ENCODE peak calls at places on chromosomes 2 and 18, in six cellular contexts. T is IMR-90, Z is neuronal stem cell, O is H9, Y is mesendoderm, E is H1. A is an unnamed sample.

GRCh38 chr2:195967336-195967735 is 101.3 kb downstream of the DNAH7 start:
- DNase-seq in T (no peak), Z (no peak), O (no peak), Y (no peak), E (no peak), A (peak)

GRCh38 chr2:143823856-143824255 is 694.6 kb downstream of the ARHGAP15 start:
- DNase-seq in T (no peak), Z (no peak), O (no peak), Y (no peak), E (no peak), A (no peak)

GRCh38 chr2:229160180-229160579 is 110.9 kb downstream of the PID1 start:
- DNase-seq in T (no peak), Z (no peak), O (no peak), Y (no peak), E (no peak), A (no peak)

GRCh38 chr2:231684314-231685223 is 23.8 kb upstream of the PTMA start:
- DNase-seq in T (no peak), Z (no peak), O (peak), Y (no peak), E (no peak), A (no peak)

GRCh38 chr2:103959174-103960125 is 894.5 kb upstream of the POU3F3 start:
- DNase-seq in T (no peak), Z (peak), O (peak), Y (peak), E (peak), A (no peak)

GRCh38 chr2:23498941-23499340 is 114.0 kb downstream of the KLHL29 start:
- DNase-seq in T (peak), Z (no peak), O (no peak), Y (no peak), E (no peak), A (no peak)

GRCh38 chr2:108588070-108588668 is 53.9 kb downstream of the LIMS1 start:
- DNase-seq in T (no peak), Z (no peak), O (no peak), Y (no peak), E (no peak), A (no peak)

GRCh38 chr2:19664651-19665050 is 237.1 kb downstream of the TTC32 start:
- DNase-seq in T (no peak), Z (no peak), O (no peak), Y (no peak), E (no peak), A (no peak)

GRCh38 chr2:228545041-228545440 is 363.6 kb upstream of the SPHKAP start:
- DNase-seq in T (peak), Z (no peak), O (no peak), Y (peak), E (no peak), A (no peak)

GRCh38 chr2:154489271-154489858 is 209.1 kb upstream of the KCNJ3 start:
- DNase-seq in T (no peak), Z (no peak), O (no peak), Y (no peak), E (no peak), A (no peak)

GRCh38 chr2:232628466-232629200 is 4.8 kb upstream of the EFHD1 start:
- DNase-seq in T (no peak), Z (no peak), O (no peak), Y (no peak), E (no peak), A (no peak)

GRCh38 chr2:69789762-69790600 is 39.5 kb upstream of the GMCL1 start:
- DNase-seq in T (peak), Z (no peak), O (no peak), Y (peak), E (no peak), A (peak)

GRCh38 chr2:69786105-69786504 is 43.4 kb upstream of the GMCL1 start:
- DNase-seq in T (no peak), Z (no peak), O (no peak), Y (no peak), E (no peak), A (no peak)

GRCh38 chr2:69790601-69790959 is 38.9 kb upstream of the GMCL1 start:
- DNase-seq in T (no peak), Z (no peak), O (no peak), Y (no peak), E (no peak), A (no peak)

GRCh38 chr2:69789129-69789528 is 40.3 kb upstream of the GMCL1 start:
- DNase-seq in T (peak), Z (no peak), O (peak), Y (peak), E (peak), A (peak)

DNA sequence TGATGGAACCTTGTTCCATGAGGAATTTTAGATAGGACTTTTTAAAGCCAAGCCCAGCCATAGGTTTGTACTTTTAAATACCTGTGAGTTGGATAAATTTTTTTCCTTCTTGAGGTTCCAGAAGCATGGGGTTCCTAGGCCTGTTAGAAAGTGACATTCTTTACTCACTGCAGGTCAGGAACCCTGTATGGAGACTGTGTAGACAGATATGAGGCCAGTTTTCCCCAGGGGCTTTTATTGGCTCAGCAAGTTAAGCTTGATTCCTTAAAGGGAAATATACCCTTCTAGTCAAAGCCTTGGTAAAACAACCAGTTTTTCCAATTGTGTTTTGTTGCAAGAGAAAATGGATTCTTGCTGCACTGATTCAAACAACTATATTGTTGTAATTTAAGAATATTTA is 38.4 kb upstream of the GMCL1 start:
- DNase-seq in T (no peak), Z (no peak), O (no peak), Y (no peak), E (no peak), A (peak)
- H3K4me2 ChIP-seq in T (no peak), Z (no peak), O (no peak), Y (no peak), E (no peak), A (peak)

DNA sequence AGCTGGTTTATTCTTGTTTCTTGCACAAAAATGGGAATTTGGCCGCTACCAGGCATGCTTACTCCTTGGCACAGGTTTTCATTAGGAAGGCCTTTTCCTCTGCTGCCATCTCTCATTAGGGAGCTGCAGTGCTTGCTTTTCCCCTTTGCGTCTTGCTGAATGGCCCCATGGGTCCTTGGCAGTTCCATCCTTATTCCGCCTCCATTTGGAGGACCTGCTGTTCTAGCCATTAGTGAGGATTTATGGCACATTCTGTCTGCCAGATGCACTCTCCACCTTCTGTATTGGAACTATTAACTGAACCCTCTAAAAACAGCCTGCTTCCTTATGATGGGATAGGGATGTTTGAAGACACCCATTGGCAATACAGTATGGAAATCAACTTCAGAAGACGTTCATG is 103.5 kb upstream of the NOSTRIN start:
- DNase-seq in T (no peak), Z (no peak), O (no peak), Y (no peak), E (no peak), A (no peak)
- H2BK15ac ChIP-seq in T (no peak), Z (no peak), O (no peak), Y (no peak), E (no peak), A (no peak)

GRCh38 chr2:47048801-47049480 is 106.2 kb downstream of the STPG4 start:
- DNase-seq in T (no peak), Z (no peak), O (no peak), Y (no peak), E (no peak), A (no peak)

GRCh38 chr2:47050021-47050760 is 104.9 kb downstream of the STPG4 start:
- DNase-seq in T (no peak), Z (no peak), O (no peak), Y (no peak), E (no peak), A (no peak)

GRCh38 chr2:47050762-47051161 is 104.3 kb downstream of the STPG4 start:
- DNase-seq in T (no peak), Z (no peak), O (no peak), Y (no peak), E (no peak), A (no peak)

GRCh38 chr2:47051562-47051961 is 103.5 kb downstream of the STPG4 start:
- DNase-seq in T (no peak), Z (no peak), O (no peak), Y (no peak), E (no peak), A (no peak)

DNA sequence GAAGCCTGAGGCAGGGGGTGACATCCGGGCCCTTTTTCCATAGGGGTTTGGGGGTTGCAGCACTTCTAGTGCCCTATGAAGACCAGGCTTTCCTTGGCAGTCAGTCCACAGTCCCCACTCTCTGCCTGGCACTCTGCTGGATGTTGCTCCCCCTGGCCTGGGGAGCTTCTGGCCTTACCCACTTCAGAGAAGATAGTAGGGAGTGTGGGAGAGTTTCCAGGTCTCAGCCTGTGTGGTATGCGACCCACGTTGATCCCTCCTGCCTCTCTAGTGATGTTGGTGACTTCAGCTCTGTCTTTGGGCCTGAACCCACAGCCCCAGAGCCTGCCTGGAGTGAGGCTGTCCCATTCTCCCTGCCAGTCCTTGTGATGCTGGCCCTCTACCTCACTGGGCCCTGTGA is 105.6 kb downstream of the STPG4 start:
- DNase-seq in T (no peak), Z (no peak), O (no peak), Y (no peak), E (no peak), A (no peak)
- H3K4me2 ChIP-seq in T (no peak), Z (no peak), O (no peak), Y (no peak), E (no peak), A (no peak)

GRCh38 chr2:86290596-86291327 is 46.7 kb downstream of the REEP1 start:
- DNase-seq in T (no peak), Z (no peak), O (no peak), Y (peak), E (no peak), A (peak)

GRCh38 chr2:86295071-86295470 is 42.4 kb downstream of the REEP1 start:
- DNase-seq in T (no peak), Z (no peak), O (no peak), Y (no peak), E (no peak), A (no peak)

GRCh38 chr2:86293612-86294011 is 43.8 kb downstream of the REEP1 start:
- DNase-seq in T (no peak), Z (no peak), O (no peak), Y (no peak), E (no peak), A (no peak)

GRCh38 chr2:86292571-86293515 is 44.6 kb downstream of the REEP1 start:
- DNase-seq in T (no peak), Z (no peak), O (no peak), Y (no peak), E (no peak), A (no peak)

DNA sequence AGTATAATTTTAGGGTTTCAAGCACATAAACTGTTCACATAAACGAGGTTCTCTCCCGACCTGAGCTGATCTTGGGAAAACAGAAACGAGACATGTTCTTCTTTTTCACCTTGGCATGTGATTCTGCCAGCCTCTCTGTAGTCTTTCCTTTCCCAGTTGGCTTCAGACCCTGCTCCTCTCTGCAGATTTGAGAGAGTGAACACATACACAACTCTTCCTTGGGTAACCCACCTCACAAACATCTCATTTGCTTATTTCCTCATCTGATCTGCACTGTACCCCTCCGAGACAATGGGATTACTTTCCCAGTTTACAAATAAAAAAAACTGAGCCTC is 46.1 kb downstream of the REEP1 start:
- DNase-seq in T (no peak), Z (no peak), O (no peak), Y (no peak), E (no peak), A (no peak)
- H2BK15ac ChIP-seq in T (no peak), Z (no peak), O (no peak), Y (no peak), E (no peak), A (no peak)

DNA sequence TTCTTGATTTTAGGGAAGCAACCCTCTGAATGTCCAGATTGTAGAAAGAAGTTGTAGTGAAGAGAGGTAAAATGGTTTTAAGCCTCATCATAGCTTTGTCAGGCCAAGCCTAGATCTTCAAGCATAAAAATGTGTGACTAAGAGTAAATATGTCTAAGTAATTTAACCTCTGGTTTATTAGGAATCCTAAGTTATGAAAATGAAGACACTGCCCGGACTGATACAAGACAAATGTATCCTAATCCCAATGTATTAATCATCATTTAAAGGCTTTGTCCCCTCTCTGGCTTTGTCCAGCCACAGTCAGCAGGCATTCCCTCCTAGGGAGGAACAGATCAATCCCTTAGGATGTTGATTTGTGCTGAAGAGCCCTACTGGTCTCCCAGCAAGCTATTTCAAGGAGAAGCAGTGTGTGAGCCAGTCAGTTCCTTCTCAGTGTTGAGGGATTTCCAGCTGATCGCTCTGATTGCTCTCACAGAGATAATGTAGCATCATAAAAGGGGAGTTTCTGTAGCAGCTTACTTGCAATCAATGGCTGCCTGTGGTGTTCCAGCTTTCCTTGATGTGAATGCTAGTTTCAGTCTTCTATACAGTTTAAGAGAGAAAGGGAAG is 796.1 kb downstream of the EPHA4 start:
- DNase-seq in T (peak), Z (no peak), O (no peak), Y (peak), E (no peak), A (no peak)
- H3K4me2 ChIP-seq in T (no peak), Z (no peak), O (no peak), Y (no peak), E (no peak), A (no peak)

DNA sequence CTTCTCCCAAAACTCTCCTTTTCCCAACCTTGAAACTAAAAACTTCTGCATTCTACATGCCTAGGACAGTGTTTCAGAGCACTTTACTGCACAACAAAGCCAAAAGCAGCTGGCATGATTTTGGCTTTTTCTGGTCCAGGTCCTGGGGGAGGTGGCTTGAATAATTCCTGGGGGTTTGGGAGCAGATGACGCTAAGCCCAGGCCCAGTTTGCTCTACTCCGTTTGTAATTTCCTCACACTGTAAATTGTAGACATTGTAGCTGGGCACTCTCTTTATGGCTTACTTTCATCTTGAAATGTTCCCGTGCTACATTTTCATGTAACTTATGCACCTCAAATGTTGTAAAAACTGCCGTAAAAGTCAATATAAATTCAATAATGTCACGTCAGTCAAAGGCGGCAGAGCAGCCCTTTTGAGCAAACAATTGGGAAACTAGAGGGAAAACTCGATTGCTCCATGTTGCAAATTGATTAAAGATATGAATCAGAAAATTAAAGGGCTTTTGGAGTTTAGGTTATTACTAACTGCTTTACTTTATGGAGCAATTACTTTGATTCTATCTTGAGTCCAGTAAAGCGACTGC is 373.2 kb upstream of the SLC14A2 start:
- DNase-seq in T (no peak), Z (no peak), O (no peak), Y (no peak), E (no peak), A (no peak)
- H2BK15ac ChIP-seq in T (no peak), Z (no peak), O (no peak), Y (no peak), E (no peak), A (no peak)

GRCh38 chr2:56347881-56348280 is 164.1 kb downstream of the CCDC85A start:
- DNase-seq in T (no peak), Z (no peak), O (no peak), Y (no peak), E (no peak), A (no peak)
- H3K4me2 ChIP-seq in T (no peak), Z (no peak), O (no peak), Y (no peak), E (no peak), A (no peak)

DNA sequence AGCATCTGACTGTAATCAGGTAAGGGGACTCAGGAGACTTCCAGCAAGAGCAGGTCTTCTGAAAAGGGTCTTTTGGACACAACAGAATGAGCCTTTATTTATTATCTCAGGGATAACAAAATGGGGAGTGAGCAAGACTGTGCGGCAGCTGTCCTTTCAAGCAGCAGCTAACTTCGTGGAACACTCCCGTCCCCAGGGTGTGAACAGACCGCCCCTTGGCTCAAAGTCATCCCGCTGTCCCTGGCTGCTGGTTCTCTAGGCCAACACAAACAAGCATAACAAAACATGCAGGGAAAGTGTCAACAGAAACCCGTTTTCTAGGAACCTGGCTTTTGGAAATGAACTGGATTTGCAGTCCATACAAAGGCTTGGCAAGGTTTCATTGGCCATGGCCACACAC is 787.9 kb upstream of the FANCL start:
- DNase-seq in T (no peak), Z (no peak), O (no peak), Y (no peak), E (no peak), A (no peak)
- H2BK15ac ChIP-seq in T (no peak), Z (no peak), O (no peak), Y (no peak), E (no peak), A (no peak)

DNA sequence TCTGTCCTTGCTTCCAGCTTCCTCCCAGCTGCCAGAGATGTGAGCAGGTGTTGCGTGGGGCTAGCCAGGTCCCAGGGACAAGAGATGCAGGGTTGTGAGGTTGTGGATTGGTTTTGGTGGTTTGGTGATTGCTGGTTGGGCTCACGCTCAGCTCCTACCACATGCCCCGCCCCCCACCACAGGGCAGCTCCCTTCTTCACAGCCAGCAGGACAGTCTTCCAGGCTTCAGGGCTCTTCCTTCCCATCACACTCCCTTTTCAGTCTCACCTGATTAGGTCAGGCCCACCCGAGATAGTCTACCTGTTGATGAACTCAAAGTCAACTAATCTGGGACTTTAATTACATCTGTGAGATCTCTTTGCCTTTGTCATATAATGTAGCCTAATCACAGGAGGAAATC is 52.0 kb upstream of the GLI2 start:
- DNase-seq in T (no peak), Z (no peak), O (no peak), Y (no peak), E (no peak), A (no peak)
- H3K4me2 ChIP-seq in T (peak), Z (no peak), O (no peak), Y (no peak), E (no peak), A (no peak)

DNA sequence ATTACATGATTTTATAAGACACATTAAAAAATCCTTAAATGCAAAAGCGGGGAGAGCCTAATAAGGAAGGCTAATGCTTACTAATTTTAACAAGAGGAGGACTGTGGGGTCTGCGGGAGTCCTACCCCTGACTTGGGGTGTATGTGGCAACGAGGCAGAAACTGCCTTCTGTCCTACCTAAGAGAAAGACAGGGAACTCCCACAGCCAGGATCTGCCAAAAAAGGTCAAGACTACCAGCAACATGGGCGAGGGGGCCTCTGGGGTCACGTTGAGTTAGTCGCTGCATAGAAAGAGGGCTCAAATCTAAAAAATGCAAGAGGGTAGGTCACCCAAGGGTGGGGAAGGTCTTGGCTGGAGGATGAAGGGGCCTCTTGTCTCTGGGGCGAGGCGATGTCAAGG is 529 bp upstream of the AMER3 start:
- DNase-seq in T (no peak), Z (no peak), O (no peak), Y (no peak), E (no peak), A (no peak)
- H2BK15ac ChIP-seq in T (no peak), Z (no peak), O (no peak), Y (no peak), E (no peak), A (no peak)

A was measured in mesenchymal stem cell.